ENCODE peak calls at places on chromosomes 11 and 22, in four cellular contexts. T, E, U and J are unnamed samples.

GRCh38 chr11:117284053-117284452 is 7.1 kb upstream of the BACE1-AS start:
- DNase-seq in E (no peak), T (no peak), U (no peak), J (no peak)

GRCh38 chr11:20443596-20443995 is 56.1 kb downstream of the PRMT3 start:
- DNase-seq in E (no peak), T (no peak), U (no peak), J (peak; percentile 50)

GRCh38 chr22:37082251-37082650 is 27.3 kb downstream of the TMPRSS6 start:
- DNase-seq in E (peak; percentile 44), U (peak; percentile 56), T (no peak), J (no peak)

GRCh38 chr22:38697055-38697980 is 3.4 kb downstream of the JOSD1 start:
- DNase-seq in T (peak; percentile 61), U (no peak), E (no peak), J (peak; percentile 36)

GRCh38 chr22:39463931-39464390 is 7.1 kb downstream of the MGAT3 start:
- DNase-seq in U (no peak), E (no peak), T (no peak), J (peak; percentile 74)

GRCh38 chr11:64356498-64357411 is 2.2 kb upstream of the RPS6KA4 start:
- DNase-seq in T (no peak), U (peak; percentile 50), E (peak; percentile 43), J (peak; percentile 60)

GRCh38 chr22:45867118-45867905 is 109.7 kb downstream of the WNT7B start:
- DNase-seq in U (no peak), E (peak; percentile 7), T (no peak), J (peak; percentile 41)

GRCh38 chr22:29693671-29694070 is 26.1 kb upstream of the CABP7 start:
- DNase-seq in E (no peak), T (no peak), U (no peak), J (no peak)

GRCh38 chr11:611001-611996 is 4.5 kb downstream of the IRF7 start:
- DNase-seq in E (no peak), T (no peak), U (no peak), J (no peak)

GRCh38 chr22:35914665-35915476 is 113.8 kb downstream of the RBFOX2 start:
- DNase-seq in T (peak; percentile 82), E (no peak), U (no peak), J (peak; percentile 94)